ENCODE peak calls at places on chromosomes 5 and 9, in ten cellular contexts. T is H9; J is psoas muscle; D is osteoblast; U is HFFc6; A is OCI-LY7; H is B cell; W is activated CD8-positive, alpha-beta T cell treated with anti-CD3 and anti-CD28 coated beads for 36 hours; G is stomach; R is transverse colon. E is an unnamed sample.

GRCh38 chr5:112779531-112779930 is 41.8 kb downstream of the APC start:
- DNase-seq in T (no peak), J (no peak), D (peak; percentile 19), U (peak; percentile 43), A (no peak), H (no peak), W (no peak), G (no peak), R (no peak), E (no peak)

GRCh38 chr5:150302301-150303069 is at the start of gene ARSI:
- DNase-seq in T (peak; percentile 89), J (peak; percentile 45), D (peak; percentile 96), U (no peak), A (no peak), H (no peak), W (no peak), G (no peak), R (peak; percentile 40), E (peak; percentile 53)

GRCh38 chr5:134112726-134113571 is 1.5 kb upstream of the TCF7 start:
- DNase-seq in T (no peak), J (no peak), D (peak; percentile 75), U (no peak), A (no peak), H (no peak), W (no peak), G (no peak), R (no peak), E (no peak)

GRCh38 chr5:83564069-83564749 is 92.7 kb downstream of the VCAN start:
- DNase-seq in T (no peak), J (no peak), D (peak; percentile 37), U (peak; percentile 41), A (peak; percentile 47), H (no peak), W (no peak), G (no peak), R (no peak), E (peak; percentile 23)

GRCh38 chr9:136499935-136500910 is 17.4 kb upstream of the SEC16A start:
- DNase-seq in T (no peak), J (no peak), D (peak; percentile 90), U (no peak), A (no peak), H (no peak), W (no peak), G (no peak), R (no peak), E (no peak)

GRCh38 chr9:70318002-70318401 is 59.2 kb downstream of the SMC5 start:
- DNase-seq in T (peak; percentile 36), J (no peak), D (no peak), U (no peak), A (no peak), H (no peak), W (no peak), G (no peak), R (no peak), E (no peak)

GRCh38 chr9:123924727-123925126 is 5.2 kb downstream of the DENND1A start:
- DNase-seq in T (no peak), J (no peak), D (no peak), U (peak; percentile 59), A (no peak), H (no peak), W (no peak), G (no peak), R (no peak), E (no peak)

GRCh38 chr5:101531031-101531430 is 627.9 kb upstream of the ST8SIA4 start:
- DNase-seq in T (no peak), J (no peak), D (no peak), U (no peak), A (no peak), H (no peak), W (no peak), G (no peak), R (no peak), E (no peak)

GRCh38 chr9:109238677-109239076 is 71.6 kb upstream of the FRRS1L start:
- DNase-seq in T (no peak), J (no peak), D (no peak), U (no peak), A (no peak), H (no peak), W (no peak), G (no peak), R (no peak), E (no peak)

GRCh38 chr9:125829743-125830142 is 82.6 kb downstream of the PBX3 start:
- DNase-seq in T (no peak), J (no peak), D (no peak), U (no peak), A (no peak), H (peak; percentile 68), W (peak; percentile 74), G (peak; percentile 35), R (no peak), E (peak; percentile 38)

GRCh38 chr5:169114466-169114865 is 186.5 kb downstream of the SLIT3 start:
- DNase-seq in T (no peak), J (no peak), D (no peak), U (no peak), A (no peak), H (no peak), W (no peak), G (no peak), R (no peak), E (no peak)

GRCh38 chr9:17847908-17848307 is 269.0 kb downstream of the SH3GL2 start:
- DNase-seq in T (no peak), J (no peak), D (no peak), U (no peak), A (no peak), H (no peak), W (no peak), G (no peak), R (no peak), E (no peak)

GRCh38 chr5:61245486-61245885 is 83.2 kb upstream of the SMIM15 start:
- DNase-seq in T (no peak), J (no peak), D (peak; percentile 68), U (no peak), A (no peak), H (no peak), W (no peak), G (no peak), R (peak; percentile 9), E (no peak)

GRCh38 chr9:16611969-16612368 is 258.5 kb downstream of the BNC2 start:
- DNase-seq in T (no peak), J (no peak), D (no peak), U (peak; percentile 41), A (no peak), H (no peak), W (no peak), G (no peak), R (no peak), E (no peak)

GRCh38 chr5:151476054-151476453 is 28.7 kb downstream of the SLC36A1 start:
- DNase-seq in T (no peak), J (no peak), D (no peak), U (no peak), A (no peak), H (no peak), W (no peak), G (no peak), R (no peak), E (no peak)

GRCh38 chr5:125823572-125823971 is 599.6 kb upstream of the GRAMD2B start:
- DNase-seq in T (no peak), J (no peak), D (peak; percentile 37), U (no peak), A (no peak), H (no peak), W (no peak), G (no peak), R (no peak), E (no peak)

GRCh38 chr9:87521834-87522233 is 24.2 kb downstream of the DAPK1 start:
- DNase-seq in T (no peak), J (no peak), D (no peak), U (no peak), A (no peak), H (no peak), W (no peak), G (no peak), R (no peak), E (no peak)

GRCh38 chr9:130945173-130945572 is 6.1 kb upstream of the FIBCD1 start:
- DNase-seq in T (no peak), J (no peak), D (peak; percentile 56), U (no peak), A (no peak), H (no peak), W (no peak), G (no peak), R (no peak), E (no peak)

GRCh38 chr9:78297672-78297961 is 692 bp downstream of the PSAT1 start:
- DNase-seq in T (no peak), J (no peak), D (peak; percentile 90), U (no peak), A (no peak), H (no peak), W (no peak), G (no peak), R (no peak), E (no peak)

DNA sequence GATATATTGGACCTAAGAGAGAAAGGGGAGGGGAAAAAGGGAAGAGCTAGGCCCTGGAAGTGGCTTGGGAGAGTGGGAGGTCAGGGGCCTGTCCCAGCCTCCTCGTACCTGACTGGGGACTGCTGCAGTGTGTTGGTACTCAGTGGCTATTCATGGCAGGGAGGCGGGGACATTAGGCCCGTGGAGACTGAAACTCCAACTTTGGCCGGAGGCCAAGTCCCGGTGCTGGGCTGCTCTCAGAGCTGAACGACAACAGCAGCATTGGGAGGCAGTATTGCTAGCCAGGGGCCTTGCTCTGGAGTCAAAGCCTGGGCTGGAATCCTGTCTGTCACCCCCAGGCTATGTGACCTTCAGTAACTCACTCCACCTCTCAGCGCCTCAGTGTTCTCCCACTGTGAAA is 37.8 kb downstream of the NEURL1B start:
- DNase-seq in T (no peak), J (peak; percentile 55), D (no peak), U (no peak), A (no peak), H (no peak), W (no peak), G (peak; percentile 63), R (peak; percentile 67), E (no peak)
- TF ChIP-seq CTCF in T (no peak), J (no peak), D (no peak), U (no peak), A (no peak), H (no peak), W (no peak), G (no peak), R (no peak), E (no peak)

GRCh38 chr5:10825897-10826644 is 65.0 kb upstream of the DAP start:
- DNase-seq in T (no peak), J (no peak), D (no peak), U (no peak), A (peak; percentile 29), H (no peak), W (no peak), G (no peak), R (no peak), E (no peak)
- TF ChIP-seq CTCF in T (peak; percentile 62), J (no peak), D (no peak), U (peak; percentile 47), A (peak; percentile 75), H (no peak), W (no peak), G (no peak), R (no peak), E (no peak)

GRCh38 chr5:54425258-54425657 is 30.2 kb upstream of the HSPB3 start:
- DNase-seq in T (no peak), J (no peak), D (peak; percentile 60), U (no peak), A (no peak), H (no peak), W (no peak), G (no peak), R (no peak), E (no peak)
- TF ChIP-seq CTCF in T (no peak), J (no peak), D (no peak), U (no peak), A (no peak), H (no peak), W (no peak), G (no peak), R (no peak), E (no peak)

GRCh38 chr5:153158608-153159007 is 331.9 kb upstream of the GRIA1 start:
- DNase-seq in T (no peak), J (no peak), D (no peak), U (no peak), A (no peak), H (no peak), W (no peak), G (no peak), R (no peak), E (no peak)
- TF ChIP-seq CTCF in T (peak; percentile 18), J (no peak), D (no peak), U (no peak), A (no peak), H (no peak), W (no peak), G (no peak), R (no peak), E (no peak)